ENCODE peak calls at places on chromosome 17, in ten cellular contexts. One of them, this sample, is unnamed.

GRCh38 chr17:28717578-28718316 is at the start of gene RAB34:
- DNase-seq in T1000: peak; percentile 83
- DNase-seq in small intestine: no peak
- DNase-seq in non-pigmented ciliary epithelial cell: no peak
- DNase-seq in myocyte: peak; percentile 90
- DNase-seq in stimulated activated CD8-positive, alpha-beta memory T cell treated with anti-CD3 and anti-CD28 coated beads, Interleukin-7, amount 100 ng/mL, for 1 hour: no peak
- DNase-seq in pulmonary artery endothelial cell: no peak
- DNase-seq in brain microvascular endothelial cell: peak; percentile 70
- DNase-seq in GDM1: peak; percentile 31
- DNase-seq in stimulated activated naive CD4-positive, alpha-beta T cell: peak; percentile 20
- DNase-seq in this sample: peak; percentile 13

GRCh38 chr17:18920911-18921441 is 31.0 kb upstream of the SLC5A10 start:
- DNase-seq in stimulated activated naive CD4-positive, alpha-beta T cell: peak; percentile 37
- DNase-seq in brain microvascular endothelial cell: no peak
- DNase-seq in GDM1: no peak
- DNase-seq in stimulated activated CD8-positive, alpha-beta memory T cell treated with anti-CD3 and anti-CD28 coated beads, Interleukin-7, amount 100 ng/mL, for 1 hour: no peak
- DNase-seq in pulmonary artery endothelial cell: no peak
- DNase-seq in small intestine: no peak
- DNase-seq in T1000: no peak
- DNase-seq in non-pigmented ciliary epithelial cell: no peak
- DNase-seq in myocyte: no peak
- DNase-seq in this sample: no peak

GRCh38 chr17:79545251-79546005 is 65.4 kb downstream of the RBFOX3 start:
- DNase-seq in brain microvascular endothelial cell: no peak
- DNase-seq in GDM1: no peak
- DNase-seq in non-pigmented ciliary epithelial cell: no peak
- DNase-seq in myocyte: no peak
- DNase-seq in pulmonary artery endothelial cell: no peak
- DNase-seq in small intestine: no peak
- DNase-seq in T1000: no peak
- DNase-seq in stimulated activated naive CD4-positive, alpha-beta T cell: no peak
- DNase-seq in stimulated activated CD8-positive, alpha-beta memory T cell treated with anti-CD3 and anti-CD28 coated beads, Interleukin-7, amount 100 ng/mL, for 1 hour: no peak
- DNase-seq in this sample: no peak

GRCh38 chr17:13921841-13922776 is 147.2 kb upstream of the COX10 start:
- DNase-seq in GDM1: no peak
- DNase-seq in brain microvascular endothelial cell: no peak
- DNase-seq in pulmonary artery endothelial cell: no peak
- DNase-seq in myocyte: no peak
- DNase-seq in stimulated activated CD8-positive, alpha-beta memory T cell treated with anti-CD3 and anti-CD28 coated beads, Interleukin-7, amount 100 ng/mL, for 1 hour: no peak
- DNase-seq in T1000: no peak
- DNase-seq in non-pigmented ciliary epithelial cell: no peak
- DNase-seq in small intestine: no peak
- DNase-seq in stimulated activated naive CD4-positive, alpha-beta T cell: no peak
- DNase-seq in this sample: no peak

GRCh38 chr17:731943-732787 is at the start of gene TLCD3A:
- DNase-seq in stimulated activated CD8-positive, alpha-beta memory T cell treated with anti-CD3 and anti-CD28 coated beads, Interleukin-7, amount 100 ng/mL, for 1 hour: peak; percentile 13
- DNase-seq in pulmonary artery endothelial cell: no peak
- DNase-seq in brain microvascular endothelial cell: peak; percentile 13
- DNase-seq in non-pigmented ciliary epithelial cell: no peak
- DNase-seq in myocyte: peak; percentile 68
- DNase-seq in T1000: peak; percentile 37
- DNase-seq in stimulated activated naive CD4-positive, alpha-beta T cell: peak; percentile 23
- DNase-seq in GDM1: no peak
- DNase-seq in small intestine: peak; percentile 64
- DNase-seq in this sample: no peak

GRCh38 chr17:47847341-47848197 is 3.4 kb downstream of the SP6 start:
- DNase-seq in stimulated activated CD8-positive, alpha-beta memory T cell treated with anti-CD3 and anti-CD28 coated beads, Interleukin-7, amount 100 ng/mL, for 1 hour: no peak
- DNase-seq in stimulated activated naive CD4-positive, alpha-beta T cell: peak; percentile 20
- DNase-seq in GDM1: no peak
- DNase-seq in myocyte: no peak
- DNase-seq in T1000: no peak
- DNase-seq in non-pigmented ciliary epithelial cell: no peak
- DNase-seq in small intestine: no peak
- DNase-seq in brain microvascular endothelial cell: no peak
- DNase-seq in pulmonary artery endothelial cell: no peak
- DNase-seq in this sample: no peak

GRCh38 chr17:65433157-65433556 is 128.3 kb downstream of the AXIN2 start:
- DNase-seq in myocyte: no peak
- DNase-seq in brain microvascular endothelial cell: no peak
- DNase-seq in stimulated activated naive CD4-positive, alpha-beta T cell: no peak
- DNase-seq in small intestine: no peak
- DNase-seq in pulmonary artery endothelial cell: no peak
- DNase-seq in stimulated activated CD8-positive, alpha-beta memory T cell treated with anti-CD3 and anti-CD28 coated beads, Interleukin-7, amount 100 ng/mL, for 1 hour: no peak
- DNase-seq in GDM1: no peak
- DNase-seq in non-pigmented ciliary epithelial cell: no peak
- DNase-seq in T1000: no peak
- DNase-seq in this sample: no peak

GRCh38 chr17:50177476-50177875 is 11.7 kb downstream of the SGCA start:
- DNase-seq in pulmonary artery endothelial cell: no peak
- DNase-seq in T1000: no peak
- DNase-seq in myocyte: no peak
- DNase-seq in small intestine: no peak
- DNase-seq in stimulated activated CD8-positive, alpha-beta memory T cell treated with anti-CD3 and anti-CD28 coated beads, Interleukin-7, amount 100 ng/mL, for 1 hour: no peak
- DNase-seq in stimulated activated naive CD4-positive, alpha-beta T cell: no peak
- DNase-seq in non-pigmented ciliary epithelial cell: no peak
- DNase-seq in brain microvascular endothelial cell: no peak
- DNase-seq in GDM1: no peak
- DNase-seq in this sample: no peak

GRCh38 chr17:68053237-68054030 is 17.9 kb downstream of the KPNA2 start:
- DNase-seq in pulmonary artery endothelial cell: peak; percentile 96
- DNase-seq in small intestine: no peak
- DNase-seq in GDM1: no peak
- DNase-seq in brain microvascular endothelial cell: peak; percentile 20
- DNase-seq in non-pigmented ciliary epithelial cell: no peak
- DNase-seq in stimulated activated naive CD4-positive, alpha-beta T cell: no peak
- DNase-seq in stimulated activated CD8-positive, alpha-beta memory T cell treated with anti-CD3 and anti-CD28 coated beads, Interleukin-7, amount 100 ng/mL, for 1 hour: no peak
- DNase-seq in myocyte: peak; percentile 67
- DNase-seq in T1000: no peak
- DNase-seq in this sample: no peak

GRCh38 chr17:1880851-1881630 is 51.2 kb downstream of the RPA1 start:
- DNase-seq in brain microvascular endothelial cell: no peak
- DNase-seq in pulmonary artery endothelial cell: no peak
- DNase-seq in T1000: no peak
- DNase-seq in small intestine: no peak
- DNase-seq in non-pigmented ciliary epithelial cell: peak; percentile 31
- DNase-seq in stimulated activated CD8-positive, alpha-beta memory T cell treated with anti-CD3 and anti-CD28 coated beads, Interleukin-7, amount 100 ng/mL, for 1 hour: no peak
- DNase-seq in stimulated activated naive CD4-positive, alpha-beta T cell: no peak
- DNase-seq in GDM1: no peak
- DNase-seq in myocyte: no peak
- DNase-seq in this sample: no peak

GRCh38 chr17:19005789-19006430 is 1.3 kb upstream of the FAM83G start:
- DNase-seq in stimulated activated CD8-positive, alpha-beta memory T cell treated with anti-CD3 and anti-CD28 coated beads, Interleukin-7, amount 100 ng/mL, for 1 hour: no peak
- DNase-seq in pulmonary artery endothelial cell: no peak
- DNase-seq in brain microvascular endothelial cell: no peak
- DNase-seq in GDM1: no peak
- DNase-seq in non-pigmented ciliary epithelial cell: no peak
- DNase-seq in small intestine: no peak
- DNase-seq in stimulated activated naive CD4-positive, alpha-beta T cell: no peak
- DNase-seq in T1000: no peak
- DNase-seq in myocyte: no peak
- DNase-seq in this sample: no peak

GRCh38 chr17:35089846-35090193 is 26.3 kb upstream of the RFFL start:
- DNase-seq in stimulated activated CD8-positive, alpha-beta memory T cell treated with anti-CD3 and anti-CD28 coated beads, Interleukin-7, amount 100 ng/mL, for 1 hour: no peak
- DNase-seq in non-pigmented ciliary epithelial cell: no peak
- DNase-seq in stimulated activated naive CD4-positive, alpha-beta T cell: peak; percentile 51
- DNase-seq in brain microvascular endothelial cell: no peak
- DNase-seq in myocyte: no peak
- DNase-seq in T1000: no peak
- DNase-seq in GDM1: peak; percentile 76
- DNase-seq in pulmonary artery endothelial cell: no peak
- DNase-seq in small intestine: no peak
- DNase-seq in this sample: peak; percentile 15

GRCh38 chr17:78315355-78316114 is 44.3 kb downstream of the SOCS3 start:
- DNase-seq in pulmonary artery endothelial cell: no peak
- DNase-seq in small intestine: peak; percentile 38
- DNase-seq in brain microvascular endothelial cell: peak; percentile 86
- DNase-seq in T1000: peak; percentile 90
- DNase-seq in myocyte: peak; percentile 60
- DNase-seq in GDM1: peak; percentile 17
- DNase-seq in stimulated activated CD8-positive, alpha-beta memory T cell treated with anti-CD3 and anti-CD28 coated beads, Interleukin-7, amount 100 ng/mL, for 1 hour: no peak
- DNase-seq in non-pigmented ciliary epithelial cell: no peak
- DNase-seq in stimulated activated naive CD4-positive, alpha-beta T cell: peak; percentile 19
- DNase-seq in this sample: no peak

GRCh38 chr17:33732116-33732515 is 439.0 kb upstream of the ASIC2 start:
- DNase-seq in GDM1: no peak
- DNase-seq in myocyte: peak; percentile 3
- DNase-seq in small intestine: no peak
- DNase-seq in brain microvascular endothelial cell: no peak
- DNase-seq in non-pigmented ciliary epithelial cell: no peak
- DNase-seq in stimulated activated CD8-positive, alpha-beta memory T cell treated with anti-CD3 and anti-CD28 coated beads, Interleukin-7, amount 100 ng/mL, for 1 hour: no peak
- DNase-seq in pulmonary artery endothelial cell: no peak
- DNase-seq in stimulated activated naive CD4-positive, alpha-beta T cell: no peak
- DNase-seq in T1000: no peak
- DNase-seq in this sample: no peak

This sample was measured in GF-D8.